ENCODE peak calls at places on chromosome 14, in nine cellular contexts. D is stimulated activated CD4-positive, alpha-beta T cell treated with anti-CD3 and anti-CD28 coated beads, Interleukin-1b, Interleukin-23, amount 100 ng/mL, for 24 hours; I is neuronal stem cell; O is activated CD8-positive, alpha-beta T cell treated with anti-CD3 and anti-CD28 coated beads, Interleukin-2, amount 10 ng/mL, durations not matched to agents 7 days and 5 days; X is fibroblast of lung; Y is psoas muscle; P is left ventricle myocardium inferior; Z is gastrocnemius medialis; M is stimulated activated naive B cell treated with anti-CD40 and anti-IgM and Interleukin-4, amounts not matched to agents 10 μg/mL and 1 μg/mL and 100 μg/mL, for 72 hours. A is an unnamed sample.

GRCh38 chr14:106210650-106211049 is 684.3 kb downstream of the TMEM121 start:
- DNase-seq in D (no peak), I (no peak), O (peak), X (no peak), Y (no peak), P (no peak), Z (no peak), M (no peak), A (no peak)

GRCh38 chr14:54123836-54124235 is 167.2 kb upstream of the BMP4 start:
- DNase-seq in D (no peak), I (no peak), O (no peak), X (peak), Y (no peak), P (no peak), Z (no peak), M (no peak), A (no peak)

GRCh38 chr14:91412939-91413338 is 4.7 kb downstream of the CCDC88C start:
- DNase-seq in D (no peak), I (no peak), O (no peak), X (no peak), Y (no peak), P (no peak), Z (no peak), M (no peak), A (no peak)

GRCh38 chr14:96592591-96593388 is 90.6 kb downstream of the PAPOLA start:
- DNase-seq in D (peak), I (peak), O (peak), X (peak), Y (no peak), P (peak), Z (no peak), M (peak), A (no peak)

GRCh38 chr14:38138581-38139138 is 69.0 kb upstream of the SSTR1 start:
- DNase-seq in D (no peak), I (no peak), O (no peak), X (peak), Y (no peak), P (no peak), Z (no peak), M (no peak), A (no peak)

GRCh38 chr14:70416322-70416716 is 571 bp downstream of the SYNJ2BP start:
- DNase-seq in D (no peak), I (no peak), O (no peak), X (peak), Y (no peak), P (no peak), Z (no peak), M (no peak), A (no peak)

GRCh38 chr14:39398382-39398781 is 33.9 kb downstream of the FBXO33 start:
- DNase-seq in D (no peak), I (no peak), O (no peak), X (no peak), Y (no peak), P (no peak), Z (no peak), M (no peak), A (no peak)

GRCh38 chr14:96225745-96226151 is 21.1 kb downstream of the BDKRB2 start:
- DNase-seq in D (no peak), I (no peak), O (no peak), X (peak), Y (peak), P (peak), Z (no peak), M (no peak), A (peak)

GRCh38 chr14:39488600-39488999 is 56.4 kb upstream of the FBXO33 start:
- DNase-seq in D (no peak), I (peak), O (no peak), X (peak), Y (no peak), P (no peak), Z (no peak), M (no peak), A (no peak)

GRCh38 chr14:60094306-60094897 is 2.7 kb downstream of the PCNX4 start:
- DNase-seq in D (no peak), I (no peak), O (peak), X (peak), Y (no peak), P (no peak), Z (no peak), M (no peak), A (no peak)

GRCh38 chr14:76376001-76376404 is at the start of gene ESRRB:
- DNase-seq in D (no peak), I (peak), O (no peak), X (peak), Y (no peak), P (no peak), Z (no peak), M (no peak), A (peak)

GRCh38 chr14:105151131-105151837 is 17.3 kb downstream of the JAG2 start:
- DNase-seq in D (no peak), I (no peak), O (no peak), X (no peak), Y (peak), P (peak), Z (peak), M (no peak), A (no peak)

GRCh38 chr14:75724414-75725204 is 63.6 kb downstream of the TTLL5 start:
- DNase-seq in D (no peak), I (no peak), O (no peak), X (no peak), Y (no peak), P (peak), Z (peak), M (no peak), A (no peak)

A was measured in mesothelial cell of epicardium.